ENCODE peak calls at places on chromosomes 1 and 21, in four cellular contexts. Q, M, Y and J are unnamed samples. For H3K36me3 and H3K4me1, the result is how much of the 10 kb centered on the place peaks cover.

GRCh38 chr1:46991083-46991923 is 32.2 kb upstream of the CYP4X1 start:
- DNase-seq in Q (no peak), Y (no peak), M (peak), J (no peak)

GRCh38 chr1:54885237-54885679 is 1.7 kb downstream of the DHCR24 start:
- DNase-seq in Q (no peak), Y (no peak), M (no peak), J (no peak)

GRCh38 chr1:61181016-61181560 is 98.7 kb downstream of the NFIA start:
- DNase-seq in Y (no peak), M (no peak), Q (no peak), J (no peak)

GRCh38 chr21:38806942-38807284 is 1.2 kb downstream of the ETS2 start:
- DNase-seq in Q (no peak), Y (no peak), M (no peak), J (no peak)

GRCh38 chr1:176531036-176531435 is 68.1 kb downstream of the PAPPA2 start:
- DNase-seq in M (no peak), Y (no peak), Q (peak), J (no peak)

GRCh38 chr1:206445116-206445515 is 25.2 kb upstream of the IKBKE start:
- DNase-seq in Y (no peak), Q (no peak), M (no peak), J (no peak)

GRCh38 chr1:183349201-183349711 is 68.9 kb downstream of the NMNAT2 start:
- DNase-seq in M (peak), Q (no peak), Y (peak), J (no peak)

GRCh38 chr21:29208666-29209059 is 78.2 kb downstream of the MAP3K7CL start:
- DNase-seq in Y (no peak), M (peak), Q (no peak), J (no peak)

GRCh38 chr1:167650266-167651160 is 20.5 kb downstream of the RCSD1 start:
- DNase-seq in Y (no peak), M (no peak), Q (no peak), J (no peak)

GRCh38 chr1:110118636-110119396 is 6.6 kb downstream of the UBL4B start:
- DNase-seq in M (no peak), Y (peak), Q (no peak), J (no peak)

GRCh38 chr1:5770981-5771765 is 221.1 kb downstream of the NPHP4 start:
- DNase-seq in Q (no peak), Y (no peak), M (peak), J (peak)

GRCh38 chr1:153251988-153252387 is 7.5 kb upstream of the LORICRIN start:
- DNase-seq in M (no peak), Q (peak), Y (no peak), J (no peak)

GRCh38 chr1:212959266-212960220 is 9.2 kb downstream of the VASH2 start:
- DNase-seq in Q (no peak), M (no peak), Y (no peak), J (no peak)

GRCh38 chr1:110426854-110427253 is 19.4 kb upstream of the LAMTOR5 start:
- DNase-seq in Y (no peak), Q (no peak), M (no peak), J (no peak)

GRCh38 chr1:111669268-111669667 is 49.7 kb downstream of the RAP1A start:
- DNase-seq in Y (no peak), M (no peak), Q (no peak), J (no peak)

GRCh38 chr21:43585924-43586411 is 73.3 kb downstream of the HSF2BP start:
- DNase-seq in Y (peak), Q (peak), M (peak), J (no peak)

GRCh38 chr21:33813832-33814231 is 101.8 kb downstream of the ATP5PO start:
- DNase-seq in Q (no peak), M (no peak), Y (no peak), J (no peak)

GRCh38 chr1:230681599-230681998 is 32.3 kb downstream of the AGT start:
- DNase-seq in Y (peak), Q (no peak), M (peak), J (peak)

GRCh38 chr1:244429818-244430217 is 21.9 kb downstream of the ADSS2 start:
- DNase-seq in M (no peak), Y (no peak), Q (no peak), J (no peak)

GRCh38 chr1:9256332-9256731 is 21.8 kb downstream of the H6PD start:
- DNase-seq in Y (no peak), Q (no peak), M (no peak), J (no peak)

GRCh38 chr1:178310685-178311105 is 186.1 kb downstream of the CLEC20A start:
- DNase-seq in M (peak), Q (no peak), Y (peak), J (no peak)

DNA sequence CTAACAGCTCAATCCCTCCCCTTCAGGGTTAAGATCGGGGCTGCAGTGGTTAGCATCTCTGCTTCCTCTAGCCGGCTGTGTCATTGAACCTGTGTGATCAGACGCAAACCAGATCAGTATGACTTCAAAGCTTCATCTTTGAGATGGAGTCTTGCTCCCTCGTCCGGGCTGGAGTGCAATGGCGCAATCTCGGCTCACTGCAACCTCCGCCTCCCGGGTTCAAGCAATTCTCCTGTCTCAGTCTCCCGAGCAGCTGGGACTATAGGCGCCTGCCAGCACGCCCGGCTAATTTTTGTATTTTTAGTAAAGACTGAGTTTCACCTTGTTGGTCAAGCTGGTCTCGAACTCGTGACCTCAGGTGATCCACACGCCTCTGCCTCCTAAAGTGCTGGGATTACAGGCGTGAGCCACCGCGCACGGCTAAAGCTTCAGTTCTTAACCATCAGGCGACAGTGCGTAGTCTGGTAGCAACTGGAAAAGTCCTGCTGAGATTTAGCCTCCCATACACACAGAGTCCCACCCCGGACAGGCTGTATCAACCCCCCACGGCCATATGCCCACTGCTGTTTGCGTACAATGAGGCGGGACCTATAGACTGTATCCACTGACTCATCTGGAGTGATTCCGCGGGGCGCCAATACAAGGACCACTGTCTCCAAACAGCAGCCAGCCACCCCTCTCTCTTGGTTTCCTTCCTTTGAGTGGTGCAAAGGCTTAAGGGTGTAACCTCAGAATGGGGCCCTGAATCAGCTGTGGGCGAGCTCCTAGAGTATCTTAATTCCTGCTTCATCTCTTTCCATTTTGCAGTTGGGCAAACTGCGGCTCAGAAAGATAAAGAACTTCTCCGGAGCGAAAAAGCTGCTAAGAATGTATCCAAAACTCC is 23.3 kb downstream of the CELA3A start:
- DNase-seq in Y (no peak), Q (peak), M (peak), J (peak)
- TF ChIP-seq CTCF in Y (peak), Q (no peak), M (no peak), J (no peak)

GRCh38 chr1:180277476-180278192 is 47.6 kb downstream of the LHX4 start:
- DNase-seq in M (no peak), Y (no peak), Q (no peak), J (no peak)

GRCh38 chr1:180275726-180276125 is 45.7 kb downstream of the LHX4 start:
- DNase-seq in Q (no peak), Y (no peak), M (no peak), J (no peak)

GRCh38 chr1:180278193-180278556 is 48.1 kb downstream of the LHX4 start:
- DNase-seq in Q (no peak), M (no peak), Y (no peak), J (no peak)

GRCh38 chr1:180280617-180281016 is 50.6 kb downstream of the LHX4 start:
- DNase-seq in M (no peak), Q (no peak), Y (no peak), J (no peak)

GRCh38 chr1:180278791-180279432 is 48.8 kb downstream of the LHX4 start:
- DNase-seq in M (no peak), Q (no peak), Y (no peak), J (no peak)
- H3K36me3 ChIP-seq in M (under half), Q (under half), Y (under half), J (under half)

GRCh38 chr21:26148834-26149354 is 21.7 kb downstream of the APP start:
- DNase-seq in M (peak), Q (no peak), Y (peak), J (no peak)

GRCh38 chr21:26147535-26147934 is 23.0 kb downstream of the APP start:
- DNase-seq in Y (no peak), M (no peak), Q (no peak), J (no peak)

GRCh38 chr21:26148071-26148470 is 22.5 kb downstream of the APP start:
- DNase-seq in Y (no peak), M (peak), Q (no peak), J (no peak)

GRCh38 chr21:26144026-26144425 is 26.5 kb downstream of the APP start:
- DNase-seq in Q (no peak), Y (no peak), M (no peak), J (no peak)

GRCh38 chr21:26146681-26147080 is 23.9 kb downstream of the APP start:
- DNase-seq in Q (no peak), M (no peak), Y (no peak), J (no peak)
- H3K4me1 ChIP-seq in Q (under half), M (under half), Y (under half), J (under half)

GRCh38 chr21:30839304-30839703 is 9.7 kb upstream of the KRTAP7-1 start:
- DNase-seq in Q (no peak), Y (peak), M (peak), J (peak)
- TF ChIP-seq CTCF in Q (no peak), Y (peak), M (no peak), J (peak)

GRCh38 chr1:42938596-42939184 is 20.0 kb downstream of the SLC2A1 start:
- DNase-seq in M (no peak), Q (no peak), Y (no peak), J (no peak)
- H3K36me3 ChIP-seq in M (half or more), Q (under half), Y (under half), J (half or more)